ENCODE peak calls at places on chromosomes 11 and 22, in nine cellular contexts. G, E, S, O, N, F, C, I and L are unnamed samples.

GRCh38 chr11:111531687-111532364 is 8.7 kb upstream of the LAYN start:
- DNase-seq in G (peak; percentile 77), E (peak; percentile 80), S (no peak), O (no peak), N (peak; percentile 95), F (peak; percentile 66), C (peak; percentile 80), I (no peak), L (peak; percentile 88)

GRCh38 chr11:113176971-113177370 is 137.4 kb upstream of the TTC12 start:
- DNase-seq in G (peak; percentile 86), E (no peak), S (no peak), O (no peak), N (no peak), F (no peak), C (no peak), I (no peak), L (peak; percentile 21)

GRCh38 chr11:67572747-67573419 is 10.7 kb upstream of the GSTP1 start:
- DNase-seq in G (peak; percentile 63), E (peak; percentile 84), S (peak; percentile 45), O (peak; percentile 82), N (peak; percentile 48), F (peak; percentile 91), C (no peak), I (no peak), L (peak; percentile 34)

GRCh38 chr11:113488931-113489351 is 13.7 kb upstream of the DRD2 start:
- DNase-seq in G (no peak), E (no peak), S (no peak), O (no peak), N (no peak), F (no peak), C (no peak), I (no peak), L (peak; percentile 65)

GRCh38 chr11:117837070-117837776 is 12.7 kb upstream of the FXYD2 start:
- DNase-seq in G (no peak), E (no peak), S (no peak), O (peak; percentile 56), N (no peak), F (peak; percentile 40), C (no peak), I (no peak), L (no peak)

GRCh38 chr11:114239632-114240224 is 56.5 kb upstream of the NNMT start:
- DNase-seq in G (no peak), E (no peak), S (no peak), O (no peak), N (no peak), F (no peak), C (no peak), I (no peak), L (no peak)

GRCh38 chr11:28838741-28839140 is 730.6 kb downstream of the METTL15 start:
- DNase-seq in G (peak; percentile 61), E (no peak), S (no peak), O (no peak), N (peak; percentile 84), F (no peak), C (no peak), I (no peak), L (no peak)

GRCh38 chr11:114566273-114566672 is 6.6 kb upstream of the NXPE1 start:
- DNase-seq in G (no peak), E (no peak), S (no peak), O (no peak), N (no peak), F (no peak), C (no peak), I (no peak), L (no peak)

GRCh38 chr22:28920757-28921584 is 37.6 kb downstream of the ZNRF3 start:
- DNase-seq in G (no peak), E (no peak), S (no peak), O (no peak), N (no peak), F (no peak), C (no peak), I (no peak), L (no peak)

GRCh38 chr11:73259406-73260126 is 12.6 kb upstream of the P2RY6 start:
- DNase-seq in G (no peak), E (no peak), S (peak; percentile 7), O (peak; percentile 32), N (no peak), F (no peak), C (no peak), I (no peak), L (no peak)

GRCh38 chr22:43829904-43830851 is 18.1 kb upstream of the EFCAB6 start:
- DNase-seq in G (peak; percentile 65), E (peak; percentile 35), S (peak; percentile 81), O (peak; percentile 84), N (peak; percentile 54), F (no peak), C (no peak), I (peak; percentile 87), L (peak; percentile 65)

GRCh38 chr22:38167988-38168407 is 13.6 kb downstream of the PLA2G6 start:
- DNase-seq in G (peak; percentile 27), E (no peak), S (peak; percentile 69), O (peak; percentile 68), N (no peak), F (no peak), C (no peak), I (peak; percentile 66), L (no peak)

GRCh38 chr11:34680918-34681554 is 60.1 kb downstream of the EHF start:
- DNase-seq in G (peak; percentile 12), E (no peak), S (no peak), O (no peak), N (peak; percentile 78), F (no peak), C (peak; percentile 71), I (no peak), L (peak; percentile 75)

GRCh38 chr11:125233736-125234275 is 69.3 kb downstream of the PKNOX2 start:
- DNase-seq in G (no peak), E (no peak), S (no peak), O (no peak), N (no peak), F (no peak), C (no peak), I (no peak), L (no peak)

GRCh38 chr11:952406-953385 is 27.0 kb downstream of the AP2A2 start:
- DNase-seq in G (peak; percentile 63), E (peak; percentile 87), S (no peak), O (no peak), N (peak; percentile 67), F (peak; percentile 96), C (peak; percentile 85), I (no peak), L (no peak)

GRCh38 chr11:109696191-109696897 is 274.4 kb downstream of the C11orf87 start:
- DNase-seq in G (peak; percentile 3), E (no peak), S (no peak), O (no peak), N (peak; percentile 10), F (no peak), C (no peak), I (no peak), L (peak; percentile 55)

GRCh38 chr22:41169157-41169556 is 36.0 kb upstream of the L3MBTL2 start:
- DNase-seq in G (no peak), E (no peak), S (no peak), O (no peak), N (no peak), F (no peak), C (no peak), I (no peak), L (no peak)

GRCh38 chr11:20598487-20598886 is 921 bp upstream of the SLC6A5 start:
- DNase-seq in G (no peak), E (no peak), S (no peak), O (no peak), N (no peak), F (no peak), C (no peak), I (no peak), L (no peak)
- H3K4me3 ChIP-seq in G (no peak overlapping the region), E (no peak overlapping the region), S (no peak overlapping the region), O (no peak overlapping the region), N (no peak overlapping the region), F (no peak overlapping the region), C (peak overlapping the region; percentile 27), I (no peak overlapping the region), L (no peak overlapping the region)

GRCh38 chr11:74981888-74982287 is 6.8 kb upstream of the NEU3 start:
- DNase-seq in G (no peak), E (no peak), S (no peak), O (no peak), N (no peak), F (no peak), C (no peak), I (no peak), L (no peak)

GRCh38 chr11:74980627-74981026 is 8.1 kb upstream of the NEU3 start:
- DNase-seq in G (no peak), E (no peak), S (no peak), O (no peak), N (no peak), F (no peak), C (no peak), I (no peak), L (no peak)

DNA sequence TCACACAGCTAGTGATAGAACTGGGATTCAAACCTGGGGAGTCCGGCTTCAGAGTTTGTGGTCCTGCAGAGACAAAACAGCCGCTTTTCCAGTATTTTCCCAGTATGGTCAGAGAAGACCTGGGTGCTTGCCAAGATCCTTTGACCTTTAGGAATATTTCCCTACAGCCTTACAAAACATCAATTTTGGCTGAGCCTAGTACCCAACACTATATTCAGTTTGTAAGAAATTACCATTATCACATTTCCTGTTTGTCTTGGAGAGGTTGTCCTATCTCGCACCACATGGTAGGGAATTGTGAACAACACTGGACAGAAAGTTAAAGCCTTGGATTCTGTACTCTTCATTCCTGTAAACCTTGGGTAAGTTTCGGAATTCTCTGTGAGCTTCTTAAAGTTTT is 10.7 kb upstream of the NEU3 start:
- DNase-seq in G (peak; percentile 44), E (no peak), S (peak; percentile 22), O (no peak), N (no peak), F (no peak), C (no peak), I (no peak), L (no peak)
- H3K9me3 ChIP-seq in G (no peaks in the 10 kb centered on the region), E (no peaks in the 10 kb centered on the region), S (no peaks in the 10 kb centered on the region), O (no peaks in the 10 kb centered on the region), N (no peaks in the 10 kb centered on the region), F (no peaks in the 10 kb centered on the region), C (no peaks in the 10 kb centered on the region), I (no peaks in the 10 kb centered on the region), L (no peaks in the 10 kb centered on the region)

DNA sequence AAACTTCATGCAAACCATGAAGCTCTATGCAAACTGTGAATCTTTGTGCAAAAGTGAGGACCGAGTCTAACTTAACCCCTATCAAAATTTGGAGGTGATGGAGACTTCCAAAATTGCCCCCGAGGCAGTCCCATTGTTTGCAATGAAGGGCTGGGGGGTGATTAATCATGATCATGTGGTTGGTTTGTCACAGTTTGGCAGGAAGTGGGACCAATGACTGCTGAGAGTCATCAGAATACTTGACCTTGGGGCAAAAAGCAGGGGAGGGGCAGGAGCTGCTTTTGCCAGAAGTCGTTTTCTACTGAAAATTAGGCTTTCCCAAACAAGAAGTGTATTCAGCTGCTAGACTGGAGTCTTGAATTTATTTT is 23.2 kb downstream of the FZD4 start:
- DNase-seq in G (peak; percentile 42), E (no peak), S (no peak), O (no peak), N (peak; percentile 62), F (no peak), C (peak; percentile 22), I (no peak), L (peak; percentile 40)
- H3K4me3 ChIP-seq in G (no peak overlapping the region), E (no peak overlapping the region), S (no peak overlapping the region), O (no peak overlapping the region), N (no peak overlapping the region), F (no peak overlapping the region), C (no peak overlapping the region), I (no peak overlapping the region), L (no peak overlapping the region)

DNA sequence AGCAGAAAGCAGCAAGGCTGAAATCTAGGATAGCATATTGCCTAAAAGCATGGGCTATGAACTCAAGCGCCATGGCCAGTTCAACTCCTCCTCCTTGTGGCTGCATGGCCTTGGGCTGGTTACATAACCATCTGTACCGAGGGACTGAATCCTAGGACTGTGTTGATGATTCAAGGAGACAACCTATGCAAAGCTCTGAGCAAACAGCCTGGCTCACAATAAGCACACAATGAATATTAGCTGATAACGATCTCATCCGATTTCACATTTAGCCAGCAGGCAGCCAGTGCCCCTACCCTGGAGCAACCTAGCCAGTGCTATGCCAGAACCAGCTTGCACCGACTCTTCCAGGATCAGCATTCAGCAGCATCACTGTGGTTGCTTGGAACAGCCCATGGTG is 698.4 kb downstream of the TBC1D22A start:
- DNase-seq in G (no peak), E (no peak), S (no peak), O (no peak), N (no peak), F (no peak), C (no peak), I (no peak), L (no peak)
- H3K9me3 ChIP-seq in G (no peaks in the 10 kb centered on the region), E (no peaks in the 10 kb centered on the region), S (no peaks in the 10 kb centered on the region), O (peaks cover under 1% of the 10 kb centered on the region), N (peaks cover 52% of the 10 kb centered on the region), F (no peaks in the 10 kb centered on the region), C (no peaks in the 10 kb centered on the region), I (peaks cover 7% of the 10 kb centered on the region), L (no peaks in the 10 kb centered on the region)